ENCODE peak calls at places on chromosomes 4 and X, in seven cellular contexts. W is neural progenitor cell; S is trophoblast cell; Z is BE2C; G is HCT116; H is IMR-90; N is CD8-positive, alpha-beta memory T cell. B is an unnamed sample. For H3K36me3 and H3K27me3, the result is how much of the 10 kb centered on the place peaks cover.

GRCh38 chrX:56788717-56789122 is 59.7 kb downstream of the NBDY start:
- DNase-seq in W (no peak), S (no peak), Z (no peak), G (no peak), H (peak), N (no peak), B (no peak)

GRCh38 chr4:128653514-128654420 is 155.7 kb upstream of the JADE1 start:
- DNase-seq in W (peak), S (no peak), Z (no peak), G (no peak), H (peak), N (no peak), B (no peak)

GRCh38 chr4:57320217-57320616 is 210.0 kb upstream of the IGFBP7 start:
- DNase-seq in W (no peak), S (peak), Z (no peak), G (no peak), H (no peak), N (no peak), B (no peak)

GRCh38 chrX:68666580-68666979 is 19.1 kb downstream of the STARD8 start:
- DNase-seq in W (no peak), S (no peak), Z (no peak), G (no peak), H (no peak), N (no peak), B (no peak)

GRCh38 chrX:110418220-110418856 is 59.7 kb downstream of the RTL9 start:
- DNase-seq in W (peak), S (no peak), Z (peak), G (no peak), H (peak), N (no peak), B (no peak)

GRCh38 chrX:18422325-18422724 is 3.1 kb upstream of the CDKL5 start:
- DNase-seq in W (no peak), S (no peak), Z (no peak), G (no peak), H (peak), N (no peak), B (no peak)

GRCh38 chr4:68891679-68892078 is 59.9 kb downstream of the UGT2A3 start:
- DNase-seq in W (no peak), S (no peak), Z (no peak), G (no peak), H (no peak), N (no peak), B (no peak)

GRCh38 chr4:10619220-10619619 is 65.3 kb downstream of the CLNK start:
- DNase-seq in W (no peak), S (no peak), Z (no peak), G (peak), H (peak), N (no peak), B (no peak)

GRCh38 chr4:31294655-31295054 is 574.5 kb downstream of the PCDH7 start:
- DNase-seq in W (no peak), S (no peak), Z (peak), G (no peak), H (no peak), N (no peak), B (no peak)

GRCh38 chr4:125125256-125125655 is 189.5 kb upstream of the FAT4 start:
- DNase-seq in W (peak), S (no peak), Z (no peak), G (no peak), H (no peak), N (no peak), B (no peak)

GRCh38 chr4:105859233-105859632 is 36.0 kb upstream of the NPNT start:
- DNase-seq in W (no peak), S (no peak), Z (no peak), G (peak), H (peak), N (no peak), B (peak)

GRCh38 chr4:86846921-86847320 is 2.3 kb downstream of the SLC10A6 start:
- DNase-seq in W (no peak), S (no peak), Z (no peak), G (no peak), H (no peak), N (no peak), B (no peak)

GRCh38 chr4:153243464-153243863 is 39.2 kb downstream of the TRIM2 start:
- DNase-seq in W (no peak), S (no peak), Z (no peak), G (no peak), H (no peak), N (no peak), B (no peak)

GRCh38 chrX:128816919-128817318 is 706.4 kb downstream of the SMARCA1 start:
- DNase-seq in W (peak), S (no peak), Z (no peak), G (no peak), H (no peak), N (no peak), B (no peak)

GRCh38 chrX:136210806-136211205 is 40.4 kb downstream of the MAP7D3 start:
- DNase-seq in W (no peak), S (no peak), Z (no peak), G (no peak), H (no peak), N (no peak), B (no peak)

GRCh38 chrX:87518504-87518903 is 902 bp downstream of the KLHL4 start:
- DNase-seq in W (no peak), S (no peak), Z (no peak), G (no peak), H (peak), N (no peak), B (no peak)

GRCh38 chr4:138013625-138014024 is 228.5 kb downstream of the SLC7A11 start:
- DNase-seq in W (no peak), S (no peak), Z (no peak), G (no peak), H (no peak), N (no peak), B (no peak)

GRCh38 chr4:40306203-40306602 is 28.9 kb upstream of the CHRNA9 start:
- DNase-seq in W (no peak), S (no peak), Z (no peak), G (no peak), H (no peak), N (no peak), B (no peak)

GRCh38 chrX:150649096-150649870 is 43.9 kb upstream of the MTMR1 start:
- DNase-seq in W (no peak), S (no peak), Z (peak), G (no peak), H (peak), N (no peak), B (no peak)

GRCh38 chr4:16253127-16253960 is 27.1 kb upstream of the TAPT1 start:
- DNase-seq in W (no peak), S (no peak), Z (no peak), G (no peak), H (peak), N (no peak), B (no peak)

GRCh38 chrX:39730671-39731389 is 366.9 kb downstream of the BCOR start:
- DNase-seq in W (peak), S (peak), Z (peak), G (no peak), H (peak), N (peak), B (peak)

GRCh38 chrX:10110316-10110932 is 46.4 kb upstream of the CLCN4 start:
- DNase-seq in W (no peak), S (no peak), Z (no peak), G (no peak), H (no peak), N (no peak), B (no peak)

GRCh38 chr4:156390599-156391296 is 437.1 kb upstream of the CTSO start:
- DNase-seq in W (no peak), S (no peak), Z (no peak), G (no peak), H (no peak), N (no peak), B (no peak)

GRCh38 chr4:141643557-141643956 is 7.2 kb downstream of the IL15 start:
- DNase-seq in W (no peak), S (no peak), Z (no peak), G (peak), H (peak), N (no peak), B (no peak)

GRCh38 chr4:156291317-156291716 is 337.7 kb upstream of the CTSO start:
- DNase-seq in W (no peak), S (no peak), Z (no peak), G (no peak), H (peak), N (no peak), B (no peak)

GRCh38 chr4:168981460-168981859 is 28.6 kb downstream of the CBR4 start:
- DNase-seq in W (no peak), S (no peak), Z (no peak), G (no peak), H (peak), N (no peak), B (no peak)

GRCh38 chr4:183563874-183564273 is 59.0 kb downstream of the ING2 start:
- DNase-seq in W (no peak), S (peak), Z (no peak), G (no peak), H (peak), N (no peak), B (no peak)

GRCh38 chr4:183987529-183987946 is 82.4 kb downstream of the STOX2 start:
- DNase-seq in W (peak), S (peak), Z (peak), G (peak), H (peak), N (no peak), B (no peak)

GRCh38 chr4:47505666-47506065 is 20.6 kb downstream of the ATP10D start:
- DNase-seq in W (no peak), S (no peak), Z (no peak), G (no peak), H (no peak), N (no peak), B (no peak)

GRCh38 chrX:1493317-1493856 is 40.7 kb upstream of the ASMTL start:
- DNase-seq in W (no peak), S (no peak), Z (no peak), G (no peak), H (no peak), N (peak), B (no peak)

GRCh38 chrX:24890677-24891076 is 125.1 kb downstream of the ARX start:
- DNase-seq in W (no peak), S (no peak), Z (no peak), G (no peak), H (no peak), N (no peak), B (no peak)

GRCh38 chr4:84530871-84531270 is 31.8 kb upstream of the NKX6-1 start:
- DNase-seq in W (no peak), S (no peak), Z (no peak), G (no peak), H (peak), N (no peak), B (no peak)

GRCh38 chrX:71870337-71871098 is 40.1 kb upstream of the NHSL2 start:
- DNase-seq in W (peak), S (no peak), Z (peak), G (peak), H (no peak), N (no peak), B (no peak)

GRCh38 chrX:118603981-118604380 is 108.4 kb downstream of the DOCK11 start:
- DNase-seq in W (peak), S (peak), Z (peak), G (peak), H (peak), N (peak), B (peak)

GRCh38 chrX:56025872-56026571 is 206.1 kb upstream of the KLF8 start:
- DNase-seq in W (no peak), S (peak), Z (no peak), G (no peak), H (no peak), N (no peak), B (no peak)

GRCh38 chrX:77689376-77689775 is 96.6 kb downstream of the ATRX start:
- DNase-seq in W (no peak), S (no peak), Z (no peak), G (no peak), H (no peak), N (no peak), B (no peak)

GRCh38 chr4:118289794-118290193 is 63.0 kb downstream of the PRSS12 start:
- DNase-seq in W (no peak), S (no peak), Z (no peak), G (no peak), H (peak), N (no peak), B (no peak)

GRCh38 chrX:140157143-140157542 is 191.8 kb upstream of the CXorf66 start:
- DNase-seq in W (no peak), S (no peak), Z (no peak), G (no peak), H (no peak), N (no peak), B (no peak)

GRCh38 chr4:187176261-187176910 is 452.7 kb upstream of the FAT1 start:
- DNase-seq in W (no peak), S (no peak), Z (peak), G (no peak), H (peak), N (no peak), B (no peak)

GRCh38 chr4:187174749-187175148 is 451.1 kb upstream of the FAT1 start:
- DNase-seq in W (no peak), S (no peak), Z (no peak), G (no peak), H (no peak), N (no peak), B (no peak)

GRCh38 chr4:187172340-187172761 is 448.7 kb upstream of the FAT1 start:
- DNase-seq in W (no peak), S (no peak), Z (peak), G (no peak), H (no peak), N (no peak), B (no peak)

GRCh38 chr4:187175197-187175596 is 451.5 kb upstream of the FAT1 start:
- DNase-seq in W (no peak), S (no peak), Z (no peak), G (no peak), H (peak), N (no peak), B (no peak)

GRCh38 chr4:187171731-187172339 is 448.2 kb upstream of the FAT1 start:
- DNase-seq in W (no peak), S (no peak), Z (no peak), G (no peak), H (peak), N (no peak), B (no peak)
- H3K4me3 ChIP-seq in W (no peak), S (no peak), Z (no peak), G (peak), H (no peak), N (no peak), B (no peak)

GRCh38 chr4:8439914-8440490 is 521 bp downstream of the ACOX3 start:
- DNase-seq in W (peak), S (peak), Z (no peak), G (no peak), H (no peak), N (no peak), B (no peak)

GRCh38 chr4:8441499-8442091 is 1.0 kb downstream of the TRMT44 start:
- DNase-seq in W (no peak), S (no peak), Z (no peak), G (no peak), H (no peak), N (no peak), B (no peak)

GRCh38 chr4:8440491-8441311 is at the start of the genes ACOX3 and TRMT44:
- DNase-seq in W (peak), S (peak), Z (peak), G (peak), H (peak), N (peak), B (peak)

GRCh38 chr4:8438743-8439142 is 1.8 kb downstream of the ACOX3 start:
- DNase-seq in W (no peak), S (no peak), Z (no peak), G (no peak), H (no peak), N (no peak), B (no peak)

DNA sequence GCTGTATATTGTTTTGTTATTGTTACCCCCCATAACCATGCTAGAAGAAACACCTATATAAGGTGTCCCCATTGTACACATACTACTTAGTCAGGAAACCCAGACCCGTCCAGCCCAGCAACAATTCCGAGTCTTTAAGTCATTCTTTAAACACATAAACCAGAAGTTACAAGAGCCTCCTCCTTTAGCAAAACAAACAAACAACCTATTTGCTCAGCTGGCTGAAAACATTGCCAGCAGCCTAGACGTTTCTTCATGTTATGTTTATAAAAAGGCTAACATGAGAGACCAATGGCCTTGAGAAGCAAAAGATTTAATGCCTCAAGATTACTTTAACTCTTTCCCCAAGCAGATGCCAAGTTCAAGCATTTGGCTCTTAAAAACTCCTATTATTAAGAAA is 1.4 kb downstream of the ACOX3 start:
- DNase-seq in W (no peak), S (no peak), Z (no peak), G (no peak), H (peak), N (no peak), B (no peak)
- H3K36me3 ChIP-seq in W (under half), S (under half), Z (under half), G (under half), H (under half), N (under half), B (under half)

GRCh38 chr4:1559896-1560650 is 124.0 kb downstream of the FAM53A start:
- DNase-seq in W (no peak), S (no peak), Z (no peak), G (no peak), H (no peak), N (no peak), B (no peak)

GRCh38 chr4:1562371-1562770 is 121.7 kb downstream of the FAM53A start:
- DNase-seq in W (no peak), S (no peak), Z (no peak), G (no peak), H (no peak), N (no peak), B (no peak)

GRCh38 chr4:1562771-1563170 is 121.3 kb downstream of the FAM53A start:
- DNase-seq in W (no peak), S (no peak), Z (no peak), G (no peak), H (no peak), N (no peak), B (no peak)

GRCh38 chr4:1563241-1563640 is 120.9 kb downstream of the FAM53A start:
- DNase-seq in W (no peak), S (no peak), Z (no peak), G (no peak), H (no peak), N (no peak), B (no peak)

DNA sequence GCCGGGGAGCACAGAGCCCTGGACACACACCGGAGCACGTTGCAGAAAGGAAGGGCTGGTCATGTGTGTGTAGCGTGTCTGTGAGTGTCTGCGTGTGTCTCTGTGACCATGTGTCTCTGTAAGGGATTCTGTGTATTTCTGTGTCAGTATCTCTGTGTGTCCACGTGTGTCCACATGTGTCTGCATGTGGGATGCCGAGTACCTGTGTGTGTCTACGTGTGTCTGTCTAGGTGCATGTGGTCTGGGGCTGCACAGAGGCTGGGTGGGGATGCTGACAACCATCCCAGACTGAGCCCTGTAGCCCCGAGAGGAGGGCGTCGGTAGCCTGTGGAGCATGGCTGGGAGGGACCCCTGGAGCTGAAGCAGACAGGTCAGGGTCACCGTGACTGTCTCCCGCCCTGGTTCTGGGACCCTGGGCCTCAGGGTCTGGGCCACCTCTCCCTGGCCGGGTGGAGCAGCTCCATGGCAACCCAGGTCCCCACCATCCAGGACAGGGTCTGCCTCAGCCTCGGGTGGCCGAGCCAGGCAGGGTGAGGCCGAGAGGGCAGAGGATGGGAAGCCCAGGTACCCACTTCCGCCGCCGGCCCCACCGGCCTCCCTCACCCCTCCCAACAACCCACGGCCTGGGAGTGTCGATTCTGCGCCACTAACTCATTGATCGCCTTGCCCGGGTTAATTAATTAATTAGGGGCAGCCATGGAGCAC is 122.7 kb downstream of the FAM53A start:
- DNase-seq in W (no peak), S (no peak), Z (no peak), G (no peak), H (no peak), N (no peak), B (no peak)
- H3K27me3 ChIP-seq in W (under half), S (under half), Z (half or more), G (under half), H (half or more), N (under half), B (under half)

DNA sequence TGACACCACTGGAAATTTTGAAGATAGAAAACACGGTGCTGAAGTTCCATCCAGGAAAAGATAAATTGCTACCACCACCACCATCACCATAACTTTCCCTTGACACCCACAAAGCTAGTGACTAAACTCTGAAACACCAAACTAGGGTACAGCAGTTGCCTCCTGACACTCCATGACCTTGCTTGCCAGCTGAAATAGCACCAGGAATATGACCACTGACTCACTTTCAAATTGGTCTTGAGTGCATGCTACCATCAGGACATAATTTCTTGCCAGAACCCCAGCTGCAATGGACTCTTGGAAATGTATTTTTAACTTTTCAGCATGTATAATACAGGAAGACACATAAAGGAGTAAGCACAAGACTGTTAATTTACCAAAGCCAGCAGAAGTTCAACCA is 283.3 kb downstream of the CENPC start:
- DNase-seq in W (no peak), S (no peak), Z (no peak), G (no peak), H (no peak), N (no peak), B (no peak)
- H3K4me3 ChIP-seq in W (no peak), S (no peak), Z (no peak), G (no peak), H (no peak), N (no peak), B (no peak)

GRCh38 chr4:53175640-53176039 is 190.2 kb downstream of the SCFD2 start:
- DNase-seq in W (no peak), S (no peak), Z (no peak), G (no peak), H (no peak), N (no peak), B (no peak)
- H3K36me3 ChIP-seq in W (under half), S (under half), Z (under half), G (under half), H (under half), N (under half), B (under half)

DNA sequence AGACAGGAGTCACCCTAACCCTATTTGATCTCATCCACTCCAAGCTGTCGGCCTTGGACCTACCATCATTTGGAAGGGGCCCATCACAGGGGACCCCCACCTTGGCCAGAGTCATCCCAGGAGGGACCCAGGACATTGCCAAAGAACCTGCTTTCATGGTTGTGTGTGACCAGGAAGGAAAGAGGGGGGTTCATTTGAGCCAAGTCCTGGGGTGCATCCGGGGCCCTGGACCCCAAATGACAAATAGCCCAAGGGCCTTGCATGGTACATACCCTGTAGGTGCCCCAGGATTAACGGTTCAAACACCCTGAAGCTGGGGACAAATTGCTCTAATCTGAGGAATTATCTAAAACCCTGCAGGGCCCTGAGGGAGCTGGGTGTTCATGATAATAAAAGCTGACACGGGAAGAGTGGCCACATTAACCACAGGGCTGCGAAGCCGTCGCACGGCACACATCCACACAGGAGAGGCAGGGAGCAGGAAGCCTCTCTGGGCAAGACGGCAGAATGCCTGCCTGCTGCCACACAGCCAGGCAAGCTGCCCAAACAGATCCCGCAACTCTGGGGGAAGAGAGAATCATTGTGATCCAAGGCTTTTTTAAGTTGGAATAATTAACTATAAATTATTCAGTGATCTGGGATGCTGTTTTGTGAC is 28.2 kb upstream of the PPP2R2C start:
- DNase-seq in W (no peak), S (no peak), Z (no peak), G (no peak), H (no peak), N (no peak), B (no peak)
- H3K27me3 ChIP-seq in W (under half), S (under half), Z (under half), G (under half), H (under half), N (under half), B (under half)

B was measured in GM06990.